ENCODE peak calls at places on chromosomes 16 and 17, in five cellular contexts. One of them, this sample, is unnamed.

GRCh38 chr16:50880926-50881325 is 139.0 kb downstream of the CYLD start:
- DNase-seq in psoas muscle: no peak
- DNase-seq in Kasumi-1: no peak
- DNase-seq in cerebellar nuclear complex: no peak
- DNase-seq in MCF 10A: no peak
- DNase-seq in this sample: no peak

GRCh38 chr17:41810659-41811548 is 845 bp downstream of the P3H4 start:
- DNase-seq in MCF 10A: no peak
- DNase-seq in Kasumi-1: no peak
- DNase-seq in cerebellar nuclear complex: no peak
- DNase-seq in psoas muscle: no peak
- DNase-seq in this sample: peak; percentile 30

GRCh38 chr17:63452979-63453551 is 7.0 kb upstream of the CYB561 start:
- DNase-seq in cerebellar nuclear complex: no peak
- DNase-seq in MCF 10A: no peak
- DNase-seq in psoas muscle: no peak
- DNase-seq in Kasumi-1: no peak
- DNase-seq in this sample: peak; percentile 44

GRCh38 chr16:49987381-49987780 is 37.6 kb upstream of the CNEP1R1 start:
- DNase-seq in Kasumi-1: no peak
- DNase-seq in cerebellar nuclear complex: no peak
- DNase-seq in psoas muscle: no peak
- DNase-seq in MCF 10A: no peak
- DNase-seq in this sample: no peak

GRCh38 chr17:47295037-47295873 is 28.5 kb upstream of the EFCAB13 start:
- DNase-seq in MCF 10A: no peak
- DNase-seq in psoas muscle: no peak
- DNase-seq in cerebellar nuclear complex: no peak
- DNase-seq in Kasumi-1: no peak
- DNase-seq in this sample: no peak

GRCh38 chr17:41133880-41134735 is 6.2 kb downstream of the KRTAP4-6 start:
- DNase-seq in psoas muscle: no peak
- DNase-seq in cerebellar nuclear complex: no peak
- DNase-seq in Kasumi-1: no peak
- DNase-seq in MCF 10A: no peak
- DNase-seq in this sample: no peak

GRCh38 chr16:67396159-67396774 is 3.0 kb upstream of the TPPP3 start:
- DNase-seq in MCF 10A: peak; percentile 76
- DNase-seq in cerebellar nuclear complex: no peak
- DNase-seq in Kasumi-1: no peak
- DNase-seq in psoas muscle: peak; percentile 90
- DNase-seq in this sample: peak; percentile 85

GRCh38 chr16:77723108-77723514 is 797 bp downstream of the NUDT7 start:
- DNase-seq in Kasumi-1: peak; percentile 37
- DNase-seq in cerebellar nuclear complex: no peak
- DNase-seq in MCF 10A: peak; percentile 23
- DNase-seq in psoas muscle: no peak
- DNase-seq in this sample: peak; percentile 55

GRCh38 chr17:50877838-50878237 is 11.7 kb upstream of the TOB1 start:
- DNase-seq in psoas muscle: no peak
- DNase-seq in Kasumi-1: no peak
- DNase-seq in cerebellar nuclear complex: no peak
- DNase-seq in MCF 10A: no peak
- DNase-seq in this sample: no peak

GRCh38 chr17:17856386-17856785 is 19.6 kb upstream of the SREBF1 start:
- DNase-seq in psoas muscle: no peak
- DNase-seq in MCF 10A: no peak
- DNase-seq in cerebellar nuclear complex: no peak
- DNase-seq in Kasumi-1: no peak
- DNase-seq in this sample: no peak

GRCh38 chr16:85025781-85026653 is 1.6 kb upstream of the KIAA0513 start:
- DNase-seq in MCF 10A: no peak
- DNase-seq in Kasumi-1: peak; percentile 49
- DNase-seq in psoas muscle: no peak
- DNase-seq in cerebellar nuclear complex: no peak
- DNase-seq in this sample: no peak

GRCh38 chr17:14772776-14773175 is 471.9 kb downstream of the HS3ST3B1 start:
- DNase-seq in MCF 10A: no peak
- DNase-seq in Kasumi-1: no peak
- DNase-seq in psoas muscle: no peak
- DNase-seq in cerebellar nuclear complex: no peak
- DNase-seq in this sample: no peak

GRCh38 chr17:71085238-71086033 is 916.1 kb downstream of the KCNJ2 start:
- DNase-seq in Kasumi-1: peak; percentile 19
- DNase-seq in psoas muscle: no peak
- DNase-seq in MCF 10A: peak; percentile 63
- DNase-seq in cerebellar nuclear complex: no peak
- DNase-seq in this sample: no peak

GRCh38 chr16:84843149-84844048 is 23.6 kb downstream of the CRISPLD2 start:
- DNase-seq in psoas muscle: no peak
- DNase-seq in cerebellar nuclear complex: no peak
- DNase-seq in MCF 10A: no peak
- DNase-seq in Kasumi-1: no peak
- DNase-seq in this sample: no peak

GRCh38 chr17:57130708-57131461 is 45.8 kb downstream of the AKAP1 start:
- DNase-seq in cerebellar nuclear complex: no peak
- DNase-seq in MCF 10A: peak; percentile 89
- DNase-seq in psoas muscle: peak; percentile 89
- DNase-seq in Kasumi-1: peak; percentile 67
- DNase-seq in this sample: peak; percentile 88

GRCh38 chr16:30948087-30948955 is 547 bp upstream of the ORAI3 start:
- DNase-seq in psoas muscle: peak; percentile 88
- DNase-seq in Kasumi-1: no peak
- DNase-seq in cerebellar nuclear complex: peak; percentile 92
- DNase-seq in MCF 10A: peak; percentile 88
- DNase-seq in this sample: peak; percentile 99

GRCh38 chr17:333626-334396 is 18.8 kb downstream of the RPH3AL start:
- DNase-seq in cerebellar nuclear complex: peak; percentile 18
- DNase-seq in MCF 10A: no peak
- DNase-seq in Kasumi-1: no peak
- DNase-seq in psoas muscle: peak; percentile 92
- DNase-seq in this sample: peak; percentile 97

GRCh38 chr17:42566215-42566872 is 556 bp upstream of the MLX start:
- DNase-seq in cerebellar nuclear complex: no peak
- DNase-seq in psoas muscle: no peak
- DNase-seq in Kasumi-1: no peak
- DNase-seq in MCF 10A: no peak
- DNase-seq in this sample: no peak

GRCh38 chr16:15976225-15976812 is 26.9 kb downstream of the ABCC1 start:
- DNase-seq in Kasumi-1: no peak
- DNase-seq in psoas muscle: peak; percentile 50
- DNase-seq in cerebellar nuclear complex: no peak
- DNase-seq in MCF 10A: no peak
- DNase-seq in this sample: no peak

GRCh38 chr17:40074871-40075215 is 12.1 kb downstream of the THRA start:
- DNase-seq in psoas muscle: no peak
- DNase-seq in Kasumi-1: no peak
- DNase-seq in MCF 10A: no peak
- DNase-seq in cerebellar nuclear complex: no peak
- DNase-seq in this sample: no peak

GRCh38 chr16:57614546-57615343 is 13.7 kb upstream of the ADGRG1 start:
- DNase-seq in cerebellar nuclear complex: no peak
- DNase-seq in Kasumi-1: no peak
- DNase-seq in MCF 10A: no peak
- DNase-seq in psoas muscle: no peak
- DNase-seq in this sample: peak; percentile 12

GRCh38 chr17:38557395-38557794 is 48.4 kb downstream of the SRCIN1 start:
- DNase-seq in cerebellar nuclear complex: no peak
- DNase-seq in psoas muscle: no peak
- DNase-seq in Kasumi-1: no peak
- DNase-seq in MCF 10A: no peak
- DNase-seq in this sample: no peak

GRCh38 chr17:20935740-20936139 is 107.1 kb downstream of the USP22 start:
- DNase-seq in psoas muscle: no peak
- DNase-seq in cerebellar nuclear complex: no peak
- DNase-seq in Kasumi-1: no peak
- DNase-seq in MCF 10A: peak; percentile 89
- DNase-seq in this sample: no peak

GRCh38 chr17:39701012-39701783 is 1.3 kb downstream of the ERBB2 start:
- DNase-seq in psoas muscle: no peak
- DNase-seq in cerebellar nuclear complex: no peak
- DNase-seq in Kasumi-1: no peak
- DNase-seq in MCF 10A: no peak
- DNase-seq in this sample: no peak

GRCh38 chr16:76193851-76194620 is 83.2 kb upstream of the CNTNAP4 start:
- DNase-seq in MCF 10A: peak; percentile 41
- DNase-seq in psoas muscle: no peak
- DNase-seq in Kasumi-1: no peak
- DNase-seq in cerebellar nuclear complex: no peak
- DNase-seq in this sample: peak; percentile 21

GRCh38 chr17:63263053-63263452 is 183.1 kb downstream of the CYB561 start:
- DNase-seq in cerebellar nuclear complex: no peak
- DNase-seq in psoas muscle: no peak
- DNase-seq in MCF 10A: no peak
- DNase-seq in Kasumi-1: no peak
- DNase-seq in this sample: no peak

GRCh38 chr16:67727521-67728485 is 8.7 kb upstream of the GFOD2 start:
- DNase-seq in Kasumi-1: no peak
- DNase-seq in MCF 10A: no peak
- DNase-seq in cerebellar nuclear complex: no peak
- DNase-seq in psoas muscle: no peak
- DNase-seq in this sample: peak; percentile 14

GRCh38 chr16:3575491-3575890 is 1.7 kb downstream of the NLRC3 start:
- DNase-seq in MCF 10A: no peak
- DNase-seq in cerebellar nuclear complex: no peak
- DNase-seq in psoas muscle: peak; percentile 25
- DNase-seq in Kasumi-1: no peak
- DNase-seq in this sample: no peak

GRCh38 chr16:49021136-49021535 is 260.5 kb downstream of the CBLN1 start:
- DNase-seq in MCF 10A: peak; percentile 65
- DNase-seq in cerebellar nuclear complex: peak; percentile 34
- DNase-seq in Kasumi-1: no peak
- DNase-seq in psoas muscle: no peak
- DNase-seq in this sample: no peak

GRCh38 chr16:88456356-88457292 is 3.5 kb downstream of the ZFPM1 start:
- DNase-seq in psoas muscle: no peak
- DNase-seq in Kasumi-1: no peak
- DNase-seq in MCF 10A: no peak
- DNase-seq in cerebellar nuclear complex: no peak
- DNase-seq in this sample: no peak

GRCh38 chr17:46212634-46213435 is 19.6 kb upstream of the KANSL1 start:
- DNase-seq in Kasumi-1: peak; percentile 74
- DNase-seq in cerebellar nuclear complex: no peak
- DNase-seq in MCF 10A: peak; percentile 85
- DNase-seq in psoas muscle: no peak
- DNase-seq in this sample: peak; percentile 67

GRCh38 chr17:78951967-78952551 is 26.9 kb upstream of the TIMP2 start:
- DNase-seq in MCF 10A: no peak
- DNase-seq in psoas muscle: no peak
- DNase-seq in Kasumi-1: no peak
- DNase-seq in cerebellar nuclear complex: no peak
- DNase-seq in this sample: no peak

This sample was measured in adrenal gland.